ENCODE peak calls at places on chromosome 11, in six cellular contexts. Y is IMR-90, S is ascending aorta, G is H1, Z is HCT116, V is stomach. H is an unnamed sample.

GRCh38 chr11:64074239-64074638 is 38.5 kb downstream of the FLRT1 start:
- DNase-seq in S (no peak), Z (no peak), Y (no peak), V (no peak), G (no peak), H (no peak)

GRCh38 chr11:19512621-19513020 is 200.0 kb upstream of the NAV2 start:
- DNase-seq in G (no peak), V (no peak), Z (no peak), S (no peak), Y (no peak), H (no peak)

GRCh38 chr11:61082931-61083531 is 19.3 kb upstream of the CD5 start:
- DNase-seq in V (no peak), Y (no peak), Z (no peak), S (no peak), G (no peak), H (no peak)

GRCh38 chr11:72824020-72824419 is 9.8 kb downstream of the ATG16L2 start:
- DNase-seq in V (no peak), Z (no peak), Y (no peak), G (no peak), S (no peak), H (no peak)

GRCh38 chr11:67389477-67389876 is 2.3 kb upstream of the RAD9A start:
- DNase-seq in Z (no peak), S (no peak), V (peak; percentile 67), G (peak; percentile 92), Y (no peak), H (peak; percentile 83)

GRCh38 chr11:57336111-57336666 is 497 bp upstream of the SSRP1 start:
- DNase-seq in Y (no peak), V (no peak), S (no peak), Z (no peak), G (no peak), H (no peak)

GRCh38 chr11:13344818-13345217 is 67.2 kb downstream of the BMAL1 start:
- DNase-seq in S (no peak), Z (no peak), G (no peak), V (no peak), Y (no peak), H (no peak)

GRCh38 chr11:69801513-69802335 is 17.5 kb downstream of the FGF3 start:
- DNase-seq in Z (peak; percentile 64), S (no peak), G (peak; percentile 96), Y (no peak), V (peak; percentile 30), H (peak; percentile 30)

GRCh38 chr11:12287374-12288211 is 89.8 kb upstream of the PARVA start:
- DNase-seq in Z (peak; percentile 78), V (peak; percentile 26), S (peak; percentile 78), G (peak; percentile 83), Y (peak; percentile 99), H (peak; percentile 23)

GRCh38 chr11:47109882-47110281 is 66.8 kb downstream of the ARFGAP2 start:
- DNase-seq in Y (no peak), V (no peak), S (no peak), Z (no peak), G (no peak), H (no peak)

GRCh38 chr11:80024119-80024518 is 583.3 kb upstream of the TENM4 start:
- DNase-seq in G (no peak), Y (no peak), S (no peak), V (no peak), Z (no peak), H (no peak)

GRCh38 chr11:57277845-57278720 is 41.0 kb upstream of the APLNR start:
- DNase-seq in S (no peak), Z (peak; percentile 69), Y (peak; percentile 84), V (peak; percentile 70), G (peak; percentile 84), H (peak; percentile 84)

GRCh38 chr11:65487467-65488272 is 11.2 kb upstream of the MALAT1 start:
- DNase-seq in G (peak; percentile 95), Z (peak; percentile 99), S (peak; percentile 99), V (peak; percentile 98), Y (peak; percentile 100), H (peak; percentile 97)

GRCh38 chr11:88266919-88267318 is 70.6 kb downstream of the CTSC start:
- DNase-seq in V (no peak), Y (no peak), Z (no peak), G (no peak), S (no peak), H (no peak)

GRCh38 chr11:31422703-31423102 is 53.0 kb downstream of the DNAJC24 start:
- DNase-seq in S (no peak), Z (no peak), Y (no peak), V (no peak), G (no peak), H (no peak)

GRCh38 chr11:100581318-100581717 is 105.8 kb upstream of the ARHGAP42 start:
- DNase-seq in V (no peak), G (no peak), Z (no peak), Y (no peak), S (no peak), H (no peak)

GRCh38 chr11:115129771-115130306 is 374.4 kb downstream of the CADM1 start:
- DNase-seq in G (no peak), V (no peak), S (no peak), Y (no peak), Z (no peak), H (no peak)

GRCh38 chr11:59822989-59823566 is 12.5 kb upstream of the MRPL16 start:
- DNase-seq in Y (peak; percentile 53), G (no peak), V (peak; percentile 53), S (no peak), Z (peak; percentile 69), H (peak; percentile 50)

GRCh38 chr11:80937831-80938230 is 1497.0 kb upstream of the TENM4 start:
- DNase-seq in V (no peak), Z (no peak), S (no peak), Y (no peak), G (no peak), H (no peak)

GRCh38 chr11:7574491-7575129 is 60.8 kb downstream of the PPFIBP2 start:
- DNase-seq in Y (no peak), V (no peak), S (no peak), Z (no peak), G (no peak), H (no peak)

GRCh38 chr11:47136327-47136726 is 40.4 kb downstream of the ARFGAP2 start:
- DNase-seq in V (no peak), S (no peak), G (no peak), Y (no peak), Z (no peak), H (no peak)

GRCh38 chr11:128553662-128554392 is 33.5 kb downstream of the ETS1 start:
- DNase-seq in S (no peak), V (no peak), Z (no peak), Y (peak; percentile 32), G (no peak), H (no peak)

GRCh38 chr11:61787928-61788491 is 4.4 kb downstream of the TMEM258 start:
- DNase-seq in G (peak; percentile 75), S (no peak), V (peak; percentile 72), Y (peak; percentile 61), Z (peak; percentile 48), H (peak; percentile 41)

GRCh38 chr11:110463153-110463552 is 33.4 kb downstream of the FDX1 start:
- DNase-seq in G (peak; percentile 65), S (no peak), Z (no peak), V (peak; percentile 49), Y (peak; percentile 66), H (peak; percentile 46)

GRCh38 chr11:69904331-69905201 is 85.3 kb upstream of the FGF3 start:
- DNase-seq in Y (no peak), V (no peak), G (no peak), S (no peak), Z (no peak), H (no peak)

GRCh38 chr11:116500833-116501622 is 271.8 kb downstream of the BUD13 start:
- DNase-seq in Y (no peak), Z (no peak), G (no peak), V (no peak), S (no peak), H (no peak)

GRCh38 chr11:119705362-119705761 is 23.6 kb downstream of the NECTIN1 start:
- DNase-seq in G (no peak), V (no peak), Y (no peak), S (no peak), Z (no peak), H (no peak)

GRCh38 chr11:119704849-119705248 is 24.2 kb downstream of the NECTIN1 start:
- DNase-seq in G (no peak), Y (no peak), Z (no peak), V (no peak), S (no peak), H (no peak)

GRCh38 chr11:119709171-119709570 is 19.8 kb downstream of the NECTIN1 start:
- DNase-seq in Y (no peak), Z (no peak), S (no peak), G (no peak), V (no peak), H (no peak)

GRCh38 chr11:119706029-119706428 is 23.0 kb downstream of the NECTIN1 start:
- DNase-seq in Y (no peak), G (no peak), V (no peak), Z (no peak), S (no peak), H (no peak)

GRCh38 chr11:119706887-119707286 is 22.1 kb downstream of the NECTIN1 start:
- DNase-seq in V (no peak), Y (no peak), G (no peak), Z (no peak), S (no peak), H (no peak)
- TF ChIP-seq CTCF in V (no peak), Y (no peak), G (peak; percentile 70), Z (peak; percentile 7), S (no peak), H (no peak)

GRCh38 chr11:123357990-123358827 is 71.9 kb upstream of the GRAMD1B start:
- DNase-seq in G (peak; percentile 68), V (no peak), Y (peak; percentile 2), S (no peak), Z (no peak), H (no peak)

GRCh38 chr11:123362941-123363340 is 67.1 kb upstream of the GRAMD1B start:
- DNase-seq in Z (no peak), S (no peak), G (no peak), V (no peak), Y (no peak), H (no peak)

GRCh38 chr11:123363556-123363955 is 66.5 kb upstream of the GRAMD1B start:
- DNase-seq in Z (no peak), V (no peak), G (no peak), S (no peak), Y (no peak), H (no peak)

GRCh38 chr11:123357353-123357989 is 72.6 kb upstream of the GRAMD1B start:
- DNase-seq in G (no peak), Y (no peak), Z (no peak), V (no peak), S (no peak), H (no peak)

GRCh38 chr11:123360267-123360936 is 69.7 kb upstream of the GRAMD1B start:
- DNase-seq in S (no peak), G (no peak), Y (no peak), V (no peak), Z (no peak), H (no peak)
- H3K27me3 ChIP-seq in S (no peaks in the 10 kb centered on the region), G (peaks cover 26% of the 10 kb centered on the region), Y (peaks cover 72% of the 10 kb centered on the region), V (no peaks in the 10 kb centered on the region), Z (peaks cover 60% of the 10 kb centered on the region), H (peaks cover 9% of the 10 kb centered on the region)

GRCh38 chr11:55714982-55715888 is 53.2 kb downstream of the OR4C6 start:
- DNase-seq in V (no peak), Z (no peak), S (no peak), G (peak; percentile 78), Y (no peak), H (no peak)

GRCh38 chr11:55719608-55720160 is 53.6 kb upstream of the OR5D13 start:
- DNase-seq in V (no peak), S (no peak), G (no peak), Y (no peak), Z (no peak), H (no peak)
- H3K9me3 ChIP-seq in V (no peaks in the 10 kb centered on the region), S (no peaks in the 10 kb centered on the region), G (peaks cover 54% of the 10 kb centered on the region), Y (peaks cover 6% of the 10 kb centered on the region), Z (peaks cover 12% of the 10 kb centered on the region), H (no peaks in the 10 kb centered on the region)

GRCh38 chr11:24781288-24781687 is 284.4 kb downstream of the LUZP2 start:
- DNase-seq in Z (no peak), Y (no peak), G (no peak), V (no peak), S (no peak), H (no peak)
- TF ChIP-seq CTCF in Z (no peak), Y (no peak), G (no peak), V (no peak), S (no peak), H (no peak)